ENCODE peak calls at places on chromosome 22, in five cellular contexts. G is HCT116; U is stimulated activated effector memory CD8-positive, alpha-beta T cell treated with anti-CD3 and anti-CD28 coated beads, Interleukin-12 subunit alpha, Interleukin-12 subunit beta, amount 100 ng/mL, for 72 hours; T is activated T-cell treated with anti-CD3 and anti-CD28 coated beads, Interleukin-2, amount 50 U/mL, for 72 hours; N is central memory CD8-positive, alpha-beta T cell. A is an unnamed sample.
A peak's percentile ranks its signal among the peaks of the same experiment; 100 is the strongest.

GRCh38 chr22:23054531-23055257 is 15.6 kb upstream of the GNAZ start:
- ATAC-seq in U (no peak), N (no peak), G (no peak), T (no peak), A (peak; percentile 85)

GRCh38 chr22:29167032-29167911 is 38.4 kb upstream of the EMID1 start:
- ATAC-seq in U (peak; percentile 93), T (peak; percentile 94), N (peak; percentile 80), G (no peak), A (peak; percentile 98)

GRCh38 chr22:24323233-24323632 is 52.6 kb downstream of the SPECC1L start:
- ATAC-seq in N (no peak), T (no peak), U (no peak), G (no peak), A (no peak)

GRCh38 chr22:41917906-41918791 is 3.3 kb upstream of the SHISA8 start:
- ATAC-seq in N (no peak), T (no peak), U (no peak), G (no peak), A (no peak)

GRCh38 chr22:48182896-48183805 is 1420.7 kb downstream of the TBC1D22A start:
- ATAC-seq in N (no peak), U (no peak), G (no peak), T (no peak), A (no peak)

GRCh38 chr22:41815716-41816115 is 15.2 kb downstream of the CCDC134 start:
- ATAC-seq in N (no peak), T (no peak), U (no peak), G (no peak), A (no peak)

GRCh38 chr22:22614065-22614464 is 30.3 kb upstream of the GGTLC2 start:
- ATAC-seq in T (no peak), N (no peak), G (no peak), U (no peak), A (no peak)

GRCh38 chr22:37193629-37194191 is 5.7 kb upstream of the C1QTNF6 start:
- ATAC-seq in U (peak; percentile 44), N (peak; percentile 55), T (peak; percentile 12), G (no peak), A (peak; percentile 31)

GRCh38 chr22:19886605-19887250 is 32.1 kb upstream of the GNB1L start:
- ATAC-seq in U (no peak), G (no peak), N (no peak), T (no peak), A (peak; percentile 46)

GRCh38 chr22:46587067-46587471 is 33.1 kb upstream of the GRAMD4 start:
- ATAC-seq in G (no peak), N (no peak), T (peak; percentile 70), U (peak; percentile 77), A (peak; percentile 82)

GRCh38 chr22:17152340-17152739 is 6.7 kb downstream of the HDHD5 start:
- ATAC-seq in N (no peak), U (no peak), G (no peak), T (no peak), A (no peak)

GRCh38 chr22:46592390-46592872 is 27.8 kb upstream of the GRAMD4 start:
- ATAC-seq in U (peak; percentile 89), G (no peak), T (peak; percentile 85), N (peak; percentile 78), A (peak; percentile 70)

GRCh38 chr22:21015051-21016006 is at the start of gene P2RX6:
- ATAC-seq in G (no peak), T (no peak), U (no peak), N (no peak), A (no peak)